ENCODE peak calls at places on chromosomes 6 and 20, in ten cellular contexts. I is CD4-positive, alpha-beta T cell; T is adipocyte; L is NCI-H2029; M is osteocyte; D is mesendoderm; V is NCI-H69; A is stimulated activated CD8-positive, alpha-beta memory T cell treated with anti-CD3 and anti-CD28 coated beads, Interleukin-4, amount 100 ng/mL, for 1 hour; W is T-cell; U is AG20443. K is an unnamed sample.

GRCh38 chr20:59157961-59158541 is 5.6 kb upstream of the ZNF831 start:
- DNase-seq in V (no peak), D (no peak), A (no peak), W (no peak), M (no peak), U (no peak), T (no peak), I (no peak), L (no peak), K (no peak)

GRCh38 chr6:131597448-131597847 is 24.4 kb downstream of the ARG1 start:
- DNase-seq in T (peak), U (peak), M (no peak), W (no peak), L (no peak), V (peak), I (no peak), D (peak), A (no peak), K (peak)

GRCh38 chr6:56072856-56073255 is 174.5 kb downstream of the COL21A1 start:
- DNase-seq in T (peak), V (no peak), W (no peak), M (no peak), L (no peak), U (peak), A (no peak), I (no peak), D (no peak), K (no peak)

GRCh38 chr6:8082954-8083858 is 19.0 kb upstream of the BLOC1S5 start:
- DNase-seq in D (peak), M (no peak), U (peak), T (peak), V (peak), A (no peak), I (no peak), W (no peak), L (peak), K (no peak)

GRCh38 chr6:1597924-1598323 is 11.8 kb upstream of the FOXC1 start:
- DNase-seq in D (no peak), T (peak), W (no peak), I (no peak), M (no peak), U (no peak), L (no peak), V (no peak), A (no peak), K (no peak)

GRCh38 chr20:4471221-4471620 is 250.5 kb upstream of the PRND start:
- DNase-seq in L (no peak), A (no peak), U (peak), M (no peak), D (no peak), T (peak), W (no peak), V (no peak), I (no peak), K (no peak)

GRCh38 chr20:16368645-16369292 is 204.5 kb downstream of the KIF16B start:
- DNase-seq in M (no peak), U (no peak), I (no peak), V (no peak), A (no peak), T (peak), L (no peak), D (peak), W (no peak), K (no peak)

GRCh38 chr6:52263709-52264320 is 19.5 kb upstream of the IL17F start:
- DNase-seq in L (peak), U (peak), T (peak), I (peak), V (peak), M (no peak), W (peak), D (peak), A (peak), K (peak)

GRCh38 chr20:62732356-62732755 is 23.7 kb downstream of the NTSR1 start:
- DNase-seq in M (no peak), I (no peak), U (no peak), L (no peak), D (no peak), V (no peak), W (no peak), A (no peak), T (no peak), K (no peak)

GRCh38 chr6:22227824-22228610 is 68.8 kb downstream of the PRL start:
- DNase-seq in W (no peak), D (no peak), I (no peak), U (no peak), M (no peak), L (peak), T (no peak), A (no peak), V (no peak), K (no peak)

GRCh38 chr20:5770240-5770986 is 20.2 kb downstream of the SHLD1 start:
- DNase-seq in V (peak), T (peak), M (no peak), A (no peak), L (no peak), D (no peak), I (no peak), W (no peak), U (no peak), K (no peak)

GRCh38 chr6:138162947-138163569 is 1.3 kb downstream of the ARFGEF3 start:
- DNase-seq in V (peak), U (no peak), T (no peak), L (no peak), W (no peak), A (no peak), M (no peak), D (no peak), I (no peak), K (no peak)

GRCh38 chr6:129141499-129141898 is 258.6 kb downstream of the LAMA2 start:
- DNase-seq in M (no peak), T (peak), U (peak), L (no peak), I (no peak), D (no peak), A (no peak), V (no peak), W (no peak), K (no peak)

GRCh38 chr6:67811239-67812037 is 823.6 kb upstream of the ADGRB3 start:
- DNase-seq in W (no peak), L (no peak), I (no peak), U (no peak), T (no peak), V (no peak), D (no peak), A (no peak), M (no peak), K (no peak)

GRCh38 chr6:142207265-142207877 is 60.3 kb downstream of the VTA1 start:
- DNase-seq in L (peak), I (peak), A (no peak), V (peak), M (no peak), T (peak), W (peak), U (peak), D (peak), K (peak)

GRCh38 chr6:134757911-134758361 is 192.0 kb downstream of the ALDH8A1 start:
- DNase-seq in L (no peak), V (no peak), I (no peak), M (no peak), D (peak), W (no peak), T (no peak), A (no peak), U (no peak), K (peak)

GRCh38 chr6:164039954-164040375 is 625.4 kb downstream of the QKI start:
- DNase-seq in T (no peak), L (no peak), M (no peak), I (peak), V (peak), U (no peak), D (no peak), A (no peak), W (peak), K (no peak)

GRCh38 chr20:57672164-57672563 is 37.7 kb downstream of the PMEPA1 start:
- DNase-seq in U (peak), T (no peak), W (no peak), A (no peak), V (peak), M (no peak), D (no peak), I (no peak), L (peak), K (peak)

GRCh38 chr20:17172826-17173420 is 53.9 kb upstream of the PCSK2 start:
- DNase-seq in I (no peak), L (no peak), V (peak), W (no peak), U (no peak), T (no peak), D (peak), A (no peak), M (no peak), K (no peak)

GRCh38 chr6:73817238-73817637 is 121.2 kb downstream of the CD109 start:
- DNase-seq in I (no peak), L (no peak), T (no peak), W (no peak), D (no peak), V (no peak), M (no peak), A (no peak), U (no peak), K (no peak)

GRCh38 chr20:61833807-61834610 is 231.7 kb downstream of the TAF4 start:
- DNase-seq in D (no peak), V (no peak), I (no peak), M (no peak), W (no peak), A (no peak), T (no peak), U (no peak), L (no peak), K (no peak)

GRCh38 chr6:111482236-111482958 is 621 bp downstream of the REV3L start:
- DNase-seq in L (peak), D (no peak), U (peak), T (peak), V (peak), A (no peak), M (no peak), W (no peak), I (peak), K (peak)

GRCh38 chr6:327538-328183 is 35.4 kb downstream of the DUSP22 start:
- DNase-seq in M (no peak), I (no peak), L (no peak), W (no peak), D (no peak), T (peak), V (no peak), A (no peak), U (peak), K (no peak)

GRCh38 chr20:63309261-63310071 is 16.5 kb downstream of the COL20A1 start:
- DNase-seq in D (peak), U (peak), M (no peak), V (peak), W (no peak), L (no peak), T (peak), I (no peak), A (no peak), K (peak)

GRCh38 chr6:36244641-36245280 is 25.1 kb upstream of the PNPLA1 start:
- DNase-seq in V (no peak), L (no peak), U (no peak), D (peak), M (no peak), I (no peak), W (no peak), A (no peak), T (no peak), K (peak)

GRCh38 chr20:50366270-50367103 is 143.7 kb upstream of the PTPN1 start:
- DNase-seq in L (peak), V (peak), A (no peak), D (no peak), I (peak), T (peak), M (no peak), W (peak), U (no peak), K (peak)

GRCh38 chr6:160331753-160332152 is 16.4 kb upstream of the SLC22A3 start:
- DNase-seq in V (no peak), D (no peak), L (no peak), A (no peak), W (no peak), M (no peak), U (no peak), I (no peak), T (no peak), K (no peak)

GRCh38 chr6:166003569-166003968 is 164.1 kb downstream of the TBXT start:
- DNase-seq in D (no peak), V (no peak), A (no peak), U (no peak), T (no peak), W (no peak), L (no peak), I (no peak), M (no peak), K (peak)

GRCh38 chr6:148999501-148999900 is 252.7 kb downstream of the UST start:
- DNase-seq in V (no peak), U (no peak), L (no peak), I (no peak), M (no peak), T (peak), D (no peak), A (no peak), W (no peak), K (no peak)

GRCh38 chr6:113586413-113586812 is 270.7 kb upstream of the MARCKS start:
- DNase-seq in L (no peak), V (no peak), I (no peak), D (no peak), W (no peak), U (peak), T (peak), M (no peak), A (no peak), K (no peak)

GRCh38 chr20:53899351-53900167 is 170.8 kb downstream of the BCAS1 start:
- DNase-seq in A (no peak), M (no peak), L (peak), D (no peak), U (peak), V (peak), T (peak), W (peak), I (peak), K (peak)